ENCODE peak calls at places on chromosomes 4 and X, in eight cellular contexts. P, A, U, K, Q, S, T and D are unnamed samples.

GRCh38 chr4:79886557-79886956 is 186.5 kb downstream of the ANTXR2 start:
- DNase-seq in U (no peak), P (no peak), A (peak), T (no peak), S (no peak), Q (no peak), K (no peak), D (no peak)

GRCh38 chrX:65196758-65197371 is 220.6 kb upstream of the ZC4H2 start:
- DNase-seq in K (no peak), A (no peak), U (no peak), P (no peak), T (no peak), Q (no peak), S (peak), D (no peak)

GRCh38 chr4:88104902-88105610 is 53.4 kb downstream of the ABCG2 start:
- DNase-seq in S (peak), A (peak), Q (no peak), K (peak), T (no peak), P (peak), U (no peak), D (no peak)

GRCh38 chr4:7873881-7874280 is 65.8 kb downstream of the AFAP1 start:
- DNase-seq in T (no peak), A (no peak), Q (no peak), P (no peak), K (no peak), U (no peak), S (no peak), D (no peak)

GRCh38 chr4:1239141-1239948 is 9.6 kb downstream of the CTBP1 start:
- DNase-seq in K (no peak), T (peak), Q (no peak), A (no peak), P (no peak), S (no peak), U (no peak), D (no peak)

GRCh38 chr4:163679189-163679588 is 184.7 kb downstream of the TMA16 start:
- DNase-seq in A (no peak), U (no peak), P (no peak), S (peak), T (no peak), K (peak), Q (no peak), D (no peak)

GRCh38 chrX:133297284-133297683 is 79.1 kb upstream of the TFDP3 start:
- DNase-seq in A (peak), K (peak), Q (no peak), S (peak), T (no peak), P (peak), U (no peak), D (no peak)

GRCh38 chrX:78455901-78456300 is 128.5 kb upstream of the CYSLTR1 start:
- DNase-seq in K (no peak), T (no peak), S (peak), Q (no peak), A (no peak), U (no peak), P (no peak), D (no peak)

GRCh38 chr4:181524455-181524854 is 718.7 kb upstream of the TENM3 start:
- DNase-seq in A (no peak), U (no peak), K (no peak), T (no peak), Q (no peak), P (no peak), S (no peak), D (no peak)

GRCh38 chr4:1305261-1305711 is 15.6 kb downstream of the MAEA start:
- DNase-seq in U (no peak), S (peak), T (no peak), K (no peak), Q (no peak), P (no peak), A (no peak), D (no peak)

GRCh38 chrX:11381464-11381863 is 88.3 kb downstream of the AMELX start:
- DNase-seq in K (peak), U (no peak), T (no peak), S (peak), Q (no peak), A (peak), P (peak), D (no peak)

GRCh38 chr4:98609946-98610345 is 48.5 kb downstream of the TSPAN5 start:
- DNase-seq in P (peak), K (no peak), T (no peak), A (no peak), Q (no peak), U (no peak), S (no peak), D (no peak)

GRCh38 chr4:145482209-145483021 is 762 bp downstream of the SMAD1 start:
- DNase-seq in S (peak), U (no peak), A (peak), P (peak), T (peak), Q (no peak), K (peak), D (peak)

GRCh38 chr4:13483142-13484044 is 747 bp downstream of the RAB28 start:
- DNase-seq in P (peak), U (peak), Q (no peak), T (no peak), S (peak), K (peak), A (peak), D (no peak)

GRCh38 chr4:3403104-3403906 is 38.5 kb upstream of the HGFAC start:
- DNase-seq in T (no peak), A (no peak), S (no peak), U (no peak), K (no peak), P (no peak), Q (no peak), D (no peak)

GRCh38 chrX:101078716-101079115 is at the start of gene TMEM35A:
- DNase-seq in K (peak), Q (no peak), A (peak), T (no peak), S (no peak), P (peak), U (no peak), D (no peak)

GRCh38 chr4:109350121-109350520 is 47.7 kb upstream of the COL25A1 start:
- DNase-seq in K (no peak), S (no peak), A (no peak), T (no peak), U (no peak), P (no peak), Q (no peak), D (no peak)

GRCh38 chr4:106048250-106048931 is 153.1 kb downstream of the NPNT start:
- DNase-seq in P (peak), K (no peak), T (no peak), Q (no peak), A (peak), S (no peak), U (no peak), D (no peak)

GRCh38 chr4:103118171-103118570 is 18.5 kb upstream of the BDH2 start:
- DNase-seq in K (no peak), P (no peak), Q (no peak), S (no peak), A (no peak), U (no peak), T (no peak), D (no peak)

GRCh38 chr4:77021614-77022089 is 54.1 kb downstream of the CCNI start:
- DNase-seq in S (peak), Q (no peak), P (peak), A (peak), T (no peak), K (peak), U (no peak), D (no peak)

GRCh38 chrX:154731881-154732280 is 19.0 kb downstream of the GAB3 start:
- DNase-seq in T (no peak), U (no peak), Q (no peak), K (peak), S (no peak), P (no peak), A (peak), D (no peak)

GRCh38 chr4:125266901-125267601 is 47.7 kb upstream of the FAT4 start:
- DNase-seq in Q (no peak), T (no peak), K (peak), U (no peak), A (peak), P (peak), S (peak), D (no peak)

GRCh38 chr4:61333490-61333889 is 133.4 kb downstream of the ADGRL3 start:
- DNase-seq in S (no peak), P (no peak), U (no peak), Q (no peak), A (no peak), K (no peak), T (no peak), D (no peak)

GRCh38 chrX:112826020-112826419 is 14.6 kb downstream of the AMOT start:
- DNase-seq in K (no peak), A (no peak), P (no peak), U (no peak), T (no peak), Q (no peak), S (peak), D (no peak)

GRCh38 chr4:164648151-164648848 is 105.6 kb upstream of the SMIM31 start:
- DNase-seq in A (no peak), K (peak), Q (no peak), T (no peak), P (no peak), U (no peak), S (peak), D (no peak)

GRCh38 chrX:14508025-14508690 is 21.2 kb upstream of the GLRA2 start:
- DNase-seq in Q (no peak), T (no peak), S (peak), P (no peak), A (no peak), U (no peak), K (no peak), D (no peak)

GRCh38 chr4:73257995-73258667 is 467 bp downstream of the ANKRD17 start:
- DNase-seq in Q (no peak), T (no peak), S (peak), K (peak), P (no peak), A (peak), U (no peak), D (no peak)

GRCh38 chr4:150178161-150178560 is 99.9 kb downstream of the DCLK2 start:
- DNase-seq in K (peak), S (no peak), T (no peak), Q (no peak), U (no peak), A (no peak), P (peak), D (no peak)

DNA sequence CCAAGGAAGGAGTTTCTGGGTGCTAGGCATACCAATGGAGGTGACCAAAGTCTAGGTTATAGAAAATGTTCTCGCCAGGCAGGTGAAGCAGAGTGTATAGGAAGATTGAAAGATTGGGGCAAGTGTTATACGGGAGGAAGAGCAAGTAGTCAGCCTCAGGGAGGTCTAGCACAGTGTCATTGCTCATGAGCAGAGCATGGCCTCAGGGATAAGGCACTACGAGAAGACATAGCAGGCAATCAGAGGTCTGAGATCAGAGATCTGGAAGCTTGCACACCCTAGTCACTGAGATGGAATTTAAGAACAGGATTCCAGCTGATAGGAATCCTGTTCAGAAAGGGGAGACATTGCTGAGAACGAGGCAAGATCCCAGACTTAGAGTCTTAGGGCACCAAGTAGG is 350.0 kb upstream of the CASK start:
- DNase-seq in K (no peak), S (no peak), P (no peak), Q (no peak), U (no peak), A (no peak), T (no peak), D (no peak)
- TF ChIP-seq CTCF in K (no peak), S (no peak), P (no peak), Q (no peak), U (no peak), A (no peak), T (no peak), D (no peak)

DNA sequence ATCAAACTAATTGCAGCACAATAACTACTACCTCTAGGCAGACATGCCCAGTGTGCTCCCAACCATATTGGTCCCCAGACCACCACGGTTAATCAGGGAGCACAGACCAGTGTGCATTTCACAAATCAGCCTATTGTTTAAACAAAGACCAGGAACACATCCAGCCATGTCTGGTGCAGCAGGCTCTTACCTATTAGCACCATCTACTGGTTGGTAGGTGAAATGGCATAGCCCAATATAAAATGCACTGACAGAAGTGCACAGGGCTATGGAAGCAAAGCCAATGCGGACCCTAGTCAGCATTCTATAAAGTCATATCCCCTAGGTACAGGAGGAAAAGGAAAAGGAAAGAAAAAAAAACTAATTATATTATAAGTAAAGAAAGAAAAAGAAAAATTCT is 15.5 kb upstream of the CYLC1 start:
- DNase-seq in U (no peak), S (peak), A (peak), Q (no peak), T (no peak), K (peak), P (no peak), D (no peak)
- TF ChIP-seq CTCF in U (no peak), S (peak), A (peak), Q (peak), T (peak), K (peak), P (peak), D (peak)

GRCh38 chr4:110860901-110861300 is 238.0 kb upstream of the PITX2 start:
- DNase-seq in T (no peak), K (no peak), A (no peak), S (no peak), P (no peak), U (no peak), Q (no peak), D (no peak)
- TF ChIP-seq CTCF in T (no peak), K (no peak), A (no peak), S (no peak), P (no peak), U (no peak), Q (no peak), D (no peak)

GRCh38 chr4:40283968-40284367 is 51.2 kb upstream of the CHRNA9 start:
- DNase-seq in K (no peak), T (no peak), S (peak), U (no peak), P (no peak), Q (peak), A (no peak), D (no peak)
- TF ChIP-seq CTCF in K (no peak), T (no peak), S (peak), U (no peak), P (no peak), Q (peak), A (no peak), D (no peak)

GRCh38 chr4:174084542-174084941 is 198.9 kb downstream of the FBXO8 start:
- DNase-seq in T (no peak), P (no peak), U (no peak), Q (no peak), A (peak), K (no peak), S (no peak), D (no peak)
- TF ChIP-seq CTCF in T (no peak), P (no peak), U (no peak), Q (no peak), A (no peak), K (no peak), S (no peak), D (no peak)

GRCh38 chrX:153578200-153578835 is 20.6 kb downstream of the CCNQ start:
- DNase-seq in P (no peak), K (no peak), U (no peak), T (no peak), S (no peak), Q (no peak), A (no peak), D (no peak)
- TF ChIP-seq CTCF in P (no peak), K (peak), U (no peak), T (no peak), S (no peak), Q (no peak), A (no peak), D (no peak)

DNA sequence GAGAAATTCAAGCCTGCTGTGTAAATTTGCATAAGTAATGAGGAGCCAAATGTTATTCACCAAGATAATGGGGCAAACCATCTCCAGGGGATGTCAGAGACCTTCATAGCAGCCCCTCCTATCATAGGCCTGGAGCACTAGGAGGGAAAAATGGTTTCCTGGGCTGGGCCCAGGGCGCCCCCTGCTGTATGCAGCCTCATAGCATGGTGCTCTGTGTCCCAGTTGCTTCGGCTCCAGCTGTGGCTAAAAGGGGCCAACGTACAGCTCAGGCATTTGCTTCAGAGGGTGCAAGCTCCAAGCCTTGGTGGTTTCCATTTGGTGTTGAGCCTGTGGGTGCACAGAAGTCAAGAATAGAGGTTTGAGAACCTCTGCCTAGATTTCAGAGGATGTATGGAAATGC is 859.3 kb downstream of the RPA4 start:
- DNase-seq in S (no peak), T (no peak), K (no peak), P (no peak), A (peak), U (no peak), Q (no peak), D (no peak)
- TF ChIP-seq CTCF in S (no peak), T (no peak), K (peak), P (no peak), A (peak), U (no peak), Q (no peak), D (no peak)

GRCh38 chr4:24150021-24150420 is 260.2 kb upstream of the PPARGC1A start:
- DNase-seq in A (no peak), S (no peak), K (no peak), Q (no peak), T (no peak), U (no peak), P (no peak), D (no peak)
- TF ChIP-seq CTCF in A (no peak), S (no peak), K (no peak), Q (no peak), T (no peak), U (no peak), P (no peak), D (no peak)